ENCODE peak calls at places on chromosomes 2 and 18, in five cellular contexts. R, L, H, V and B are unnamed samples.

GRCh38 chr2:120445431-120446143 is 99.7 kb downstream of the INHBB start:
- DNase-seq in R (no peak), L (no peak), H (no peak), V (no peak), B (peak; percentile 10)

GRCh38 chr2:182098648-182099047 is 113.0 kb downstream of the PPP1R1C start:
- DNase-seq in R (no peak), L (no peak), H (no peak), V (no peak), B (no peak)

GRCh38 chr2:186780701-186781316 is 68.2 kb downstream of the ZSWIM2 start:
- DNase-seq in R (peak; percentile 9), L (peak; percentile 71), H (no peak), V (no peak), B (no peak)

GRCh38 chr18:24027156-24027555 is 12.6 kb downstream of the TTC39C start:
- DNase-seq in R (no peak), L (no peak), H (no peak), V (no peak), B (no peak)

GRCh38 chr18:73948497-73948896 is 199.1 kb downstream of the FBXO15 start:
- DNase-seq in R (no peak), L (no peak), H (no peak), V (no peak), B (no peak)

GRCh38 chr18:62436636-62437519 is 85.9 kb upstream of the ZCCHC2 start:
- DNase-seq in R (peak; percentile 54), L (no peak), H (no peak), V (peak; percentile 87), B (peak; percentile 81)

GRCh38 chr2:231425291-231425810 is 29.8 kb downstream of the B3GNT7 start:
- DNase-seq in R (no peak), L (no peak), H (no peak), V (peak; percentile 7), B (peak; percentile 52)

GRCh38 chr18:6798896-6799295 is 69.4 kb downstream of the ARHGAP28 start:
- DNase-seq in R (no peak), L (no peak), H (no peak), V (no peak), B (no peak)

GRCh38 chr2:102753563-102754159 is 8.2 kb upstream of the TMEM182 start:
- DNase-seq in R (peak; percentile 66), L (no peak), H (peak; percentile 15), V (no peak), B (no peak)

GRCh38 chr2:201470821-201471731 is 19.5 kb downstream of the STRADB start:
- DNase-seq in R (no peak), L (peak; percentile 71), H (no peak), V (no peak), B (peak; percentile 62)

GRCh38 chr2:163259489-163259888 is 420.9 kb upstream of the KCNH7 start:
- DNase-seq in R (no peak), L (no peak), H (no peak), V (no peak), B (no peak)

GRCh38 chr2:218081063-218081462 is 12.0 kb downstream of the RUFY4 start:
- DNase-seq in R (no peak), L (no peak), H (no peak), V (no peak), B (no peak)

GRCh38 chr2:46909771-46910419 is 5.7 kb downstream of the MCFD2 start:
- DNase-seq in R (no peak), L (no peak), H (peak; percentile 19), V (no peak), B (no peak)

GRCh38 chr18:45708831-45709230 is 15.2 kb upstream of the SLC14A1 start:
- DNase-seq in R (no peak), L (no peak), H (no peak), V (no peak), B (no peak)

GRCh38 chr18:8610442-8610801 is 1.2 kb downstream of the RAB12 start:
- DNase-seq in R (no peak), L (no peak), H (peak; percentile 7), V (no peak), B (no peak)

GRCh38 chr2:236663671-236664101 is 94.1 kb downstream of the ACKR3 start:
- DNase-seq in R (no peak), L (no peak), H (no peak), V (no peak), B (no peak)

GRCh38 chr2:47373747-47374146 is 29.2 kb upstream of the MSH2 start:
- DNase-seq in R (no peak), L (no peak), H (no peak), V (no peak), B (no peak)

GRCh38 chr2:147232225-147232669 is 612.6 kb upstream of the ACVR2A start:
- DNase-seq in R (no peak), L (no peak), H (no peak), V (no peak), B (no peak)

GRCh38 chr2:149819356-149819957 is 231.9 kb upstream of the MMADHC start:
- DNase-seq in R (no peak), L (peak; percentile 32), H (no peak), V (no peak), B (no peak)

GRCh38 chr18:74082476-74083070 is 65.1 kb downstream of the FBXO15 start:
- DNase-seq in R (no peak), L (peak; percentile 91), H (peak; percentile 44), V (no peak), B (peak; percentile 90)

GRCh38 chr2:130245976-130246375 is 47.7 kb upstream of the TUBA3E start:
- DNase-seq in R (no peak), L (no peak), H (no peak), V (no peak), B (no peak)

GRCh38 chr2:47653909-47654789 is 128.8 kb upstream of the MSH6 start:
- DNase-seq in R (no peak), L (peak; percentile 71), H (no peak), V (no peak), B (no peak)

GRCh38 chr2:27723372-27724144 is 48.0 kb upstream of the MRPL33 start:
- DNase-seq in R (no peak), L (peak; percentile 76), H (peak; percentile 25), V (peak; percentile 61), B (no peak)

GRCh38 chr2:7704296-7704865 is 787.2 kb downstream of the RNF144A start:
- DNase-seq in R (no peak), L (no peak), H (no peak), V (no peak), B (no peak)

GRCh38 chr2:202818321-202818720 is 53.2 kb downstream of the ICA1L start:
- DNase-seq in R (no peak), L (no peak), H (no peak), V (no peak), B (no peak)

GRCh38 chr2:216860738-216861137 is 874 bp upstream of the TNP1 start:
- DNase-seq in R (no peak), L (no peak), H (no peak), V (no peak), B (no peak)

GRCh38 chr2:216649573-216649972 is 16.4 kb downstream of the IGFBP2 start:
- DNase-seq in R (no peak), L (no peak), H (no peak), V (no peak), B (peak; percentile 38)

GRCh38 chr2:16279641-16280040 is 339.3 kb downstream of the MYCN start:
- DNase-seq in R (no peak), L (no peak), H (no peak), V (no peak), B (no peak)

GRCh38 chr18:6578686-6579085 is 150.8 kb upstream of the ARHGAP28 start:
- DNase-seq in R (no peak), L (no peak), H (no peak), V (no peak), B (no peak)

GRCh38 chr2:195388024-195388423 is 269.0 kb upstream of the SLC39A10 start:
- DNase-seq in R (no peak), L (no peak), H (no peak), V (no peak), B (no peak)

GRCh38 chr2:176821350-176821749 is 391.2 kb upstream of the HNRNPA3 start:
- DNase-seq in R (no peak), L (no peak), H (no peak), V (no peak), B (no peak)

GRCh38 chr2:55620123-55620779 is 2.8 kb upstream of the PPP4R3B start:
- DNase-seq in R (peak; percentile 7), L (peak; percentile 48), H (no peak), V (no peak), B (peak; percentile 62)

GRCh38 chr2:8805278-8806045 is 32.0 kb downstream of the KIDINS220 start:
- DNase-seq in R (no peak), L (no peak), H (no peak), V (no peak), B (no peak)